ENCODE peak calls at places on chromosomes 6 and 20, in five cellular contexts. U is OCI-LY7, Y is neural progenitor cell, Z is GM23248, G is hepatocyte. X is an unnamed sample.

GRCh38 chr20:17940447-17940971 is 28.1 kb downstream of the SNX5 start:
- DNase-seq in U (no peak), Y (peak; percentile 14), G (no peak), Z (no peak), X (no peak)

GRCh38 chr6:126600258-126600916 is 260.5 kb downstream of the CENPW start:
- DNase-seq in Z (no peak), G (no peak), U (no peak), Y (no peak), X (no peak)

GRCh38 chr6:162109466-162110040 is 618.0 kb downstream of the PRKN start:
- DNase-seq in Y (no peak), U (no peak), Z (peak; percentile 51), G (no peak), X (no peak)

GRCh38 chr6:157241411-157241979 is 81.8 kb downstream of the TMEM242 start:
- DNase-seq in Y (no peak), Z (peak; percentile 36), U (no peak), G (no peak), X (peak; percentile 3)

GRCh38 chr6:44100088-44100550 is 27.1 kb downstream of the MRPL14 start:
- DNase-seq in Z (peak; percentile 67), G (peak; percentile 62), Y (peak; percentile 50), U (peak; percentile 30), X (peak; percentile 67)

GRCh38 chr20:51159303-51159702 is 136.4 kb upstream of the KCNG1 start:
- DNase-seq in U (no peak), Y (no peak), Z (no peak), G (no peak), X (no peak)

GRCh38 chr20:49603209-49603627 is 35.3 kb upstream of the PTGIS start:
- DNase-seq in Z (peak; percentile 54), G (peak; percentile 59), Y (peak; percentile 59), U (peak; percentile 62), X (peak; percentile 43)

GRCh38 chr6:148878683-148879082 is 131.9 kb downstream of the UST start:
- DNase-seq in Y (no peak), U (no peak), Z (no peak), G (no peak), X (no peak)

GRCh38 chr20:45157977-45158376 is 16.7 kb upstream of the PI3 start:
- DNase-seq in G (peak; percentile 45), Z (peak; percentile 84), Y (no peak), U (no peak), X (peak; percentile 96)

GRCh38 chr20:905396-905961 is 10.7 kb downstream of the ANGPT4 start:
- DNase-seq in G (no peak), Z (no peak), U (no peak), Y (no peak), X (no peak)

GRCh38 chr6:110548124-110548847 is 71.9 kb upstream of the SLC22A16 start:
- DNase-seq in G (no peak), Z (peak; percentile 9), U (no peak), Y (no peak), X (no peak)
- TF ChIP-seq EZH2phosphoT487 in G (no peak), Z (no peak), U (no peak), Y (no peak), X (no peak)

DNA sequence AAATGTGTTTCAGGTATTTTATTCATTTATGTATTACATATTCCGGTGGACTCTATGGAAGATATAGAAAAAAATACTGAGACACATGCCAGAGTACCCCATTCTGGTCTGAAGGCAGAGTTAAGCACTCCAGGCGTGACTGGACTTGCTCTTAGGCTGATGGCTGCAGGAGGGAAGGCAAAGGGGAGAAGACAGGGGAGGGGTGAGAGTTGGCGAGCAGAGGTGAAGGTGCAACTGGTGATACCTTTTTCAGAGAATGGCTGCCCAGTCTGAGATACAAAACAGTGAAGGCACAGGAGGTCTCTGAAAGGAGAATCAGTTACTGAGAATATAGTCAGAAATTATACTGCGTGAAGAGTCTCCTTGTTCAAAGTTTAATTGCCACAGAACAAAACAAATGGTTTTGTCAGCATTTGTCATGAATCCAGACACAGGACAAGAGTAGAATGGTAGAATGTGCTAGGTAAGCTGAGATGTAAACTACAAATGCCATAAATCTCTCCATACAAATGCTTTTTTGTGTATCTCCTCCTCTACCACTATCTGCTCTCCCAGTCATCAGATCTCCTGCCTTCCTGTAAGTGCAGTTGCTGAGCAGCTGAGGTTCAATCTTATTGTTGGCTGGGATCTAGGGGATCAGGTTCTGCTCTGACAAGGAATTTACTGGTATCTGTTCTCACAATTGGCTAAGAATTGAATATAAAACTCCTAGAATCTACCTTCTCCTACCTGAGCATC is 104.2 kb upstream of the DST start:
- DNase-seq in Z (no peak), G (no peak), U (no peak), Y (peak; percentile 27), X (no peak)
- H3K4me2 ChIP-seq in Z (peak overlapping the region; percentile 2), G (no peak overlapping the region), U (no peak overlapping the region), Y (peak overlapping the region; percentile 32), X (no peak overlapping the region)

DNA sequence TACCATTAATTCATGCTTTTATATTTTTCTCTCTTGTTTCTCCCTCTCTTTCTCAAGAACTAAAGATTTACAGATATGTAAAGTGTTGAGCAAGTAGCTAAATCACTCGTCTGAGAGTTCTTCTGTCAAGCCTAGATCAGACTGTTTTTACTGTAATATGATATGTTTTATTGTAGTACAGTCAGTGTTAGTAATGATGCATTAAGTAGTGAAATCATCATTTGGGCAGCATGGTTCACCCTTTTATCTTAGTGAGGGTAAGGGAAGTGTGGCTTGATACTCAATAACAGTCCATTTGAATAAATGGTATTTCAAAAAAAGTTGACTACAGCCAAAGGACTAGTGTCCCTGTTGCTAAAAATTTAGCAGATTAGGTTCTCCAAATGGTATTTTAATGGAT is 9.2 kb downstream of the CYB5R4 start:
- DNase-seq in Y (no peak), Z (peak; percentile 82), G (no peak), U (no peak), X (peak; percentile 72)
- TF ChIP-seq EZH2phosphoT487 in Y (no peak), Z (peak; percentile 56), G (no peak), U (no peak), X (no peak)

GRCh38 chr6:16737389-16737788 is 23.9 kb downstream of the ATXN1 start:
- DNase-seq in Y (no peak), U (no peak), Z (peak; percentile 77), G (no peak), X (no peak)

GRCh38 chr6:16737926-16738325 is 23.3 kb downstream of the ATXN1 start:
- DNase-seq in U (no peak), Z (peak; percentile 53), Y (no peak), G (no peak), X (no peak)

GRCh38 chr6:16735014-16735413 is 26.2 kb downstream of the ATXN1 start:
- DNase-seq in U (no peak), Z (no peak), G (no peak), Y (no peak), X (no peak)

GRCh38 chr6:16739329-16739801 is 21.9 kb downstream of the ATXN1 start:
- DNase-seq in U (no peak), G (no peak), Y (peak; percentile 20), Z (peak; percentile 44), X (no peak)

DNA sequence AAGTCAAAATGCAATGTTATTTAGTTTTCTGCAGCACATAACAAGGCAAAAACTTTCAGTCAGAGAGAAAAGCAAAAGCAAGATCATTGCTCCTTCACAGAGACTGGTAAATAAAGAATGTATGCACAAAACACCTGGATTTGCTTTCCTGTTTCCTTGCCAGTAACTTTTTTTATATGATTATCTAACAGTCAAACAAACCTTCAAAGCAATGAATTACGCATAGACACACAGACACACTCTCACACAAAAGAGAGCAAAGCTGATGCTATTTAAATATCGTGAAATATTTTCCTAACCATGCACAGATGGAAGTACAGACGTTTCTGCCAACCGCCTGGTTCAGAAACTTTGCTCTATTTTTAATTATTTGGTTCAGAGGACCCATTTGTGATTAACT is 24.4 kb downstream of the ATXN1 start:
- DNase-seq in Y (no peak), G (no peak), Z (no peak), U (no peak), X (peak; percentile 63)
- H3K4me2 ChIP-seq in Y (no peak overlapping the region), G (peak overlapping the region; percentile 47), Z (peak overlapping the region; percentile 92), U (no peak overlapping the region), X (peak overlapping the region; percentile 62)

GRCh38 chr6:122995930-122996796 is at the start of gene CLVS2:
- DNase-seq in Y (peak; percentile 87), Z (peak; percentile 49), U (no peak), G (peak; percentile 37), X (no peak)
- TF ChIP-seq EZH2phosphoT487 in Y (no peak), Z (no peak), U (no peak), G (peak; percentile 53), X (no peak)

GRCh38 chr6:11826779-11827178 is 48.2 kb upstream of the ADTRP start:
- DNase-seq in Z (no peak), G (no peak), Y (no peak), U (no peak), X (no peak)

GRCh38 chr6:11830105-11830504 is 51.5 kb upstream of the ADTRP start:
- DNase-seq in U (no peak), Z (no peak), G (no peak), Y (no peak), X (no peak)

GRCh38 chr6:11830520-11830919 is 51.9 kb upstream of the ADTRP start:
- DNase-seq in Z (no peak), U (no peak), Y (no peak), G (no peak), X (no peak)

GRCh38 chr6:11831653-11832052 is 53.0 kb upstream of the ADTRP start:
- DNase-seq in U (no peak), Z (no peak), Y (no peak), G (no peak), X (no peak)

GRCh38 chr6:11828185-11828897 is 49.7 kb upstream of the ADTRP start:
- DNase-seq in Z (no peak), G (no peak), Y (no peak), U (peak; percentile 30), X (no peak)
- H3K4me2 ChIP-seq in Z (no peak overlapping the region), G (no peak overlapping the region), Y (no peak overlapping the region), U (peak overlapping the region; percentile 41), X (no peak overlapping the region)

GRCh38 chr6:48535569-48535968 is 424.6 kb upstream of the PTCHD4 start:
- DNase-seq in G (no peak), Z (no peak), U (no peak), Y (peak; percentile 10), X (peak; percentile 80)
- TF ChIP-seq EZH2phosphoT487 in G (no peak), Z (no peak), U (no peak), Y (no peak), X (no peak)

GRCh38 chr6:140905050-140905449 is 1227.7 kb upstream of the GJE1 start:
- DNase-seq in U (no peak), Z (no peak), G (no peak), Y (no peak), X (no peak)

GRCh38 chr6:140908505-140908904 is 1224.2 kb upstream of the GJE1 start:
- DNase-seq in Y (no peak), G (no peak), Z (no peak), U (no peak), X (no peak)

GRCh38 chr6:140909620-140910019 is 1223.1 kb upstream of the GJE1 start:
- DNase-seq in G (no peak), Z (peak; percentile 2), U (no peak), Y (no peak), X (peak; percentile 13)

GRCh38 chr6:140909156-140909555 is 1223.6 kb upstream of the GJE1 start:
- DNase-seq in G (no peak), U (no peak), Y (no peak), Z (peak; percentile 50), X (no peak)

GRCh38 chr6:140907235-140907634 is 1225.5 kb upstream of the GJE1 start:
- DNase-seq in Z (no peak), U (no peak), Y (no peak), G (no peak), X (no peak)
- H3K4me2 ChIP-seq in Z (no peak overlapping the region), U (no peak overlapping the region), Y (no peak overlapping the region), G (no peak overlapping the region), X (no peak overlapping the region)